ENCODE peak calls at places on chromosomes 12 and 14, in eight cellular contexts. P is lower leg skin, H is GM20000, S is cardiac fibroblast, X is BJ, A is epithelial cell of esophagus, M is mammary epithelial cell, C is IMR-90. T is an unnamed sample.

GRCh38 chr12:123971449-123971769 is 1.2 kb downstream of the CCDC92 start:
- DNase-seq in H (no peak), X (no peak), C (no peak), A (no peak), S (peak), M (no peak), P (no peak), T (no peak)

GRCh38 chr12:98828802-98829600 is 183.9 kb downstream of the APAF1 start:
- DNase-seq in S (no peak), X (no peak), C (no peak), A (peak), P (no peak), M (no peak), H (no peak), T (no peak)

GRCh38 chr12:49698619-49699545 is 8.3 kb downstream of the FMNL3 start:
- DNase-seq in M (peak), X (no peak), A (peak), P (no peak), H (peak), S (peak), C (peak), T (peak)

GRCh38 chr14:100822921-100823320 is 3.0 kb upstream of the MEG3 start:
- DNase-seq in X (no peak), A (no peak), S (no peak), M (no peak), P (no peak), H (no peak), C (peak), T (no peak)

GRCh38 chr12:3730111-3730510 is 22.8 kb downstream of the CRACR2A start:
- DNase-seq in X (no peak), M (no peak), A (no peak), P (peak), H (no peak), C (no peak), S (no peak), T (no peak)

GRCh38 chr12:82554529-82554928 is 132.2 kb upstream of the TMTC2 start:
- DNase-seq in H (peak), M (no peak), P (no peak), X (no peak), C (no peak), S (peak), A (no peak), T (no peak)

GRCh38 chr12:105275997-105276760 is 40.2 kb upstream of the APPL2 start:
- DNase-seq in A (peak), P (no peak), M (no peak), X (no peak), C (no peak), H (no peak), S (no peak), T (no peak)

GRCh38 chr14:39272918-39273317 is 39.2 kb downstream of the MIA2 start:
- DNase-seq in X (no peak), M (no peak), C (no peak), S (no peak), H (no peak), P (no peak), A (no peak), T (no peak)

GRCh38 chr14:62988967-62989366 is 56.3 kb downstream of the KCNH5 start:
- DNase-seq in A (peak), P (no peak), C (peak), H (no peak), M (peak), S (peak), X (no peak), T (no peak)

GRCh38 chr12:101021442-101021841 is 188.6 kb downstream of the SLC5A8 start:
- DNase-seq in C (no peak), P (no peak), H (no peak), X (no peak), A (no peak), S (no peak), M (no peak), T (no peak)

GRCh38 chr12:73998894-73999293 is 538.7 kb upstream of the ATXN7L3B start:
- DNase-seq in M (no peak), H (no peak), P (no peak), X (no peak), A (no peak), S (no peak), C (no peak), T (no peak)

GRCh38 chr12:28027947-28028724 is 55.6 kb upstream of the PTHLH start:
- DNase-seq in M (peak), C (peak), X (no peak), P (no peak), S (peak), H (no peak), A (peak), T (no peak)

GRCh38 chr12:51005671-51006070 is 20.5 kb downstream of the SLC11A2 start:
- DNase-seq in H (no peak), C (no peak), S (no peak), M (peak), A (peak), X (no peak), P (no peak), T (no peak)

DNA sequence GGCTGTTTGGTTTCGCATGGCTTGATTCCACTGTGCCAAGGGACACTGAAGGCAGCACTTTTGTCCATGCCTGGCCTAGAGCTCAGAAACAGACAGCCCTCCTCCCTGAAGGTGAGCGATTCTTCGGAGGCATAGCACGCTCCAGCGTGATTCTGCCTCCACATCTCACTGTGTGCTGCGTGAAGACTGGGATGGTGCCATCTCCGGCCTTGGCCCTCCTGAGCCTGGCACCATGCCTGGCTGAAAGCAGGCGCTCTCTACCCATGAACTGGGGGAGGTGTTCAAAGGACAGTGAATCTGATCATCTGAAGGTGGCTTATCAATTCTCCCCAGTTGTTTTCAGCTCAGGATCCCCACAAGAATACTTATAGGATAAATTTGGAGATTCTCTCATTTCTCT is 187.4 kb downstream of the TTC7B start:
- DNase-seq in S (no peak), C (no peak), M (no peak), A (no peak), X (no peak), P (no peak), H (no peak), T (no peak)
- TF ChIP-seq CTCF in S (no peak), C (no peak), M (no peak), A (no peak), X (no peak), P (no peak), H (no peak), T (no peak)

GRCh38 chr12:29782821-29783772 is 645 bp downstream of the TMTC1 start:
- DNase-seq in P (peak), M (peak), H (peak), S (peak), C (peak), A (peak), X (no peak), T (peak)
- TF ChIP-seq CTCF in P (no peak), M (no peak), H (no peak), S (no peak), C (no peak), A (no peak), X (no peak), T (no peak)

GRCh38 chr14:72472845-72473244 is 421.1 kb downstream of the DPF3 start:
- DNase-seq in C (peak), A (no peak), M (no peak), X (no peak), P (no peak), H (no peak), S (peak), T (no peak)
- TF ChIP-seq CTCF in C (no peak), A (no peak), M (no peak), X (no peak), P (no peak), H (no peak), S (no peak), T (peak)

GRCh38 chr12:108599948-108600701 is 2.2 kb upstream of the TMEM119 start:
- DNase-seq in H (no peak), X (no peak), C (no peak), A (no peak), P (no peak), M (no peak), S (no peak), T (no peak)
- TF ChIP-seq CTCF in H (no peak), X (no peak), C (no peak), A (no peak), P (no peak), M (no peak), S (no peak), T (no peak)

DNA sequence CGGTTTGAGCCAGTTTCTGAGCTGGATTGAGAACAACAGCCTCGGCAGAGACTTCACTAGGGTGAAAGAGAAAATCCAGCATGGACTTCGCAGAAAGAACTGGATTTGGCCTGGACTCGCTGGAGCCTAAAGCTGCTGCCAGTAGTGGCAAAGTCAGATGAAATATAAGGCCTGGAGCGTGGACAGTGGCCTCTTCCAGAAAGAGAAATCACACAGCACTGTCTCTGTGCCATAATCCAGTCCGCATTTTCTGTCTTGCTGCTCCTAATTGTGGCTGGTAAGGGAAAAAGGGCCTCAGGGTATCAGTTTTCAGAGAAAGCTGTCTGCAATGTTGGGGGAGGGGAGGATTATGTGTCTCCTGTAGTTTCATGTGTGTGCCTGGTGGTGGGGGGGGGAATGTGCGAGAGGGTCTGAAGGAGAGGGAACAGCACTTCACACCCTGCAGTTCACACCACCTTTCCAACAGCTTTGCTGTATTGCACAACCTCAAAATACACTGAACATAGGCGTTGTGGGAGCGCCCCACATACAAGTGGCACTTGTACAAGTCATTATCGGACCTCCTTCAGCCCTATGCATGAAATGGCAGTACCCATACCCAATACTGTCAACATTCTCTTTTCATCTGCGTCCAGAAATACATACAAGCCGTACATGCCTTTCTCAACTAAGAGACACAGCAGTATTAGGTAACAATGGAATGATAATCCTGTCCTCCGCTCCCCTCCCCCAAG is 107.6 kb upstream of the ATF7IP start:
- DNase-seq in P (peak), A (peak), H (peak), X (peak), M (peak), C (peak), S (peak), T (peak)
- TF ChIP-seq CTCF in P (no peak), A (no peak), H (no peak), X (no peak), M (no peak), C (peak), S (no peak), T (no peak)

DNA sequence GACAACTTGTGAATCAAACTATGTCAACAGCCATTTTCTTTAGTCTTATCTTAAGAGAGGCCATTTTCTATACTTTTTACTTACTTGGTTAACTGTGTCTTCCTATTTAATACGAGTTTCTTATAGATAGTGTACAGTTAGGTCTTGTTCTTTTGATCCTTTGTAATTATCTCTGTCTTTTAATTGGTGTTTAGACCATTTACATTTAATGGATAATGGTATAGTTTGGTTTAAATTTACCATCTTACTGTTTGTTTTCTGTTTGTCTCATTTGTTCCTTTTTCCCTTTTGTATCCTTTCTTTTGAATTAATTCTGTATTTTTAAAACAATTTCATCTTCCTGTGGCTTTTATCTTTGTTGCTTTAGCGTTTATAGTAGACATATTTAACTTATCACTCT is 19.4 kb downstream of the RAB3IP start:
- DNase-seq in A (no peak), P (no peak), X (no peak), C (no peak), M (no peak), H (no peak), S (no peak), T (no peak)
- TF ChIP-seq CTCF in A (no peak), P (no peak), X (no peak), C (no peak), M (no peak), H (no peak), S (no peak), T (no peak)

GRCh38 chr12:106345739-106346138 is 11.8 kb upstream of the POLR3B start:
- DNase-seq in H (no peak), X (no peak), S (peak), P (no peak), C (peak), M (peak), A (peak), T (no peak)
- TF ChIP-seq CTCF in H (no peak), X (peak), S (peak), P (no peak), C (peak), M (peak), A (peak), T (peak)